ENCODE peak calls at places on chromosomes 12 and 14, in six cellular contexts. J is posterior cingulate gyrus, L is NCI-H69, N is esophagus squamous epithelium, W is upper lobe of right lung, E is HTR-8/SVneo. Z is an unnamed sample.

GRCh38 chr14:51157012-51157411 is 62.1 kb upstream of the TRIM9 start:
- DNase-seq in J (no peak), L (peak), N (no peak), W (no peak), E (peak), Z (no peak)

GRCh38 chr14:35420036-35420811 is 15.7 kb upstream of the NFKBIA start:
- DNase-seq in J (no peak), L (peak), N (no peak), W (no peak), E (peak), Z (no peak)

GRCh38 chr14:77098470-77099353 is 654 bp downstream of the CIPC start:
- DNase-seq in J (peak), L (peak), N (peak), W (peak), E (peak), Z (peak)

GRCh38 chr14:56874375-56874774 is 64.1 kb upstream of the OTX2 start:
- DNase-seq in J (no peak), L (peak), N (no peak), W (no peak), E (no peak), Z (no peak)

GRCh38 chr14:76882646-76883045 is 56.4 kb downstream of the LRRC74A start:
- DNase-seq in J (no peak), L (peak), N (no peak), W (no peak), E (no peak), Z (no peak)

GRCh38 chr12:56084958-56085543 is 5.1 kb downstream of the ERBB3 start:
- DNase-seq in J (peak), L (peak), N (no peak), W (no peak), E (no peak), Z (peak)

GRCh38 chr12:19757317-19757877 is 318.1 kb downstream of the AEBP2 start:
- DNase-seq in J (no peak), L (peak), N (no peak), W (no peak), E (no peak), Z (no peak)

GRCh38 chr14:30610719-30611388 is 11.3 kb upstream of the SCFD1 start:
- DNase-seq in J (peak), L (peak), N (no peak), W (no peak), E (peak), Z (no peak)

GRCh38 chr12:21695896-21696295 is 38.3 kb upstream of the LDHB start:
- DNase-seq in J (no peak), L (no peak), N (no peak), W (no peak), E (no peak), Z (no peak)

GRCh38 chr12:113237748-113238147 is 16.5 kb downstream of the TPCN1 start:
- DNase-seq in J (no peak), L (no peak), N (no peak), W (no peak), E (no peak), Z (no peak)

GRCh38 chr14:22163051-22163450 is 426.0 kb downstream of the DAD1 start:
- DNase-seq in J (no peak), L (peak), N (no peak), W (no peak), E (no peak), Z (no peak)

GRCh38 chr12:99618657-99619056 is 28.9 kb upstream of the GARIN6 start:
- DNase-seq in J (no peak), L (no peak), N (no peak), W (no peak), E (no peak), Z (no peak)

GRCh38 chr14:75249251-75249957 is 29.2 kb upstream of the FOS start:
- DNase-seq in J (peak), L (peak), N (no peak), W (peak), E (no peak), Z (peak)

GRCh38 chr12:117119592-117120198 is 20.5 kb upstream of the TESC start:
- DNase-seq in J (peak), L (peak), N (no peak), W (peak), E (no peak), Z (peak)

GRCh38 chr12:63325757-63326156 is 174.8 kb upstream of the AVPR1A start:
- DNase-seq in J (no peak), L (peak), N (no peak), W (no peak), E (no peak), Z (no peak)

GRCh38 chr12:48197549-48197966 is 5.5 kb downstream of the OR10AD1 start:
- DNase-seq in J (no peak), L (peak), N (no peak), W (no peak), E (no peak), Z (no peak)

GRCh38 chr14:50860478-50861086 is 11.3 kb upstream of the ABHD12B start:
- DNase-seq in J (peak), L (peak), N (peak), W (peak), E (peak), Z (peak)

GRCh38 chr14:63438065-63438757 is 105.0 kb downstream of the PPP2R5E start:
- DNase-seq in J (no peak), L (peak), N (no peak), W (no peak), E (peak), Z (peak)

GRCh38 chr14:37599527-37600368 is 4.3 kb downstream of the TTC6 start:
- DNase-seq in J (peak), L (peak), N (no peak), W (peak), E (no peak), Z (no peak)

GRCh38 chr12:52364901-52365489 is 2.3 kb downstream of the KRT85 start:
- DNase-seq in J (no peak), L (peak), N (no peak), W (no peak), E (no peak), Z (no peak)

GRCh38 chr14:35826952-35827416 is 846 bp downstream of the BRMS1L start:
- DNase-seq in J (no peak), L (no peak), N (no peak), W (no peak), E (no peak), Z (no peak)

GRCh38 chr12:12722351-12723146 is 5.4 kb downstream of the CDKN1B start:
- DNase-seq in J (no peak), L (peak), N (no peak), W (no peak), E (no peak), Z (no peak)

GRCh38 chr12:111330800-111331752 is 37.8 kb downstream of the PHETA1 start:
- DNase-seq in J (peak), L (peak), N (no peak), W (no peak), E (peak), Z (no peak)

GRCh38 chr12:67434653-67435375 is 165.7 kb downstream of the CAND1 start:
- DNase-seq in J (no peak), L (peak), N (no peak), W (no peak), E (peak), Z (no peak)

GRCh38 chr12:49346659-49347306 is at the start of gene DNAJC22:
- DNase-seq in J (peak), L (peak), N (no peak), W (peak), E (no peak), Z (peak)

GRCh38 chr12:101074940-101075680 is 134.9 kb downstream of the SLC5A8 start:
- DNase-seq in J (no peak), L (peak), N (no peak), W (no peak), E (no peak), Z (no peak)

GRCh38 chr14:93965287-93965821 is 11.0 kb downstream of the ASB2 start:
- DNase-seq in J (peak), L (no peak), N (no peak), W (no peak), E (peak), Z (no peak)

GRCh38 chr14:71236430-71236829 is 329.2 kb downstream of the PCNX1 start:
- DNase-seq in J (no peak), L (peak), N (no peak), W (no peak), E (no peak), Z (no peak)

GRCh38 chr12:89138048-89138852 is 214.1 kb downstream of the DUSP6 start:
- DNase-seq in J (no peak), L (no peak), N (no peak), W (no peak), E (no peak), Z (peak)

GRCh38 chr14:33880330-33880729 is 70.5 kb downstream of the EGLN3 start:
- DNase-seq in J (no peak), L (peak), N (no peak), W (no peak), E (no peak), Z (no peak)

GRCh38 chr14:21860172-21860571 is 186.6 kb upstream of the OR4E1 start:
- DNase-seq in J (no peak), L (peak), N (no peak), W (no peak), E (no peak), Z (peak)

GRCh38 chr12:2076728-2077127 is 23.9 kb downstream of the CACNA1C start:
- DNase-seq in J (no peak), L (no peak), N (no peak), W (no peak), E (no peak), Z (no peak)

Z was measured in activated CD4-positive, alpha-beta memory T cell treated with anti-CD3 and anti-CD28 coated beads, Interleukin-2, amount 10 ng/mL, durations not matched to agents 7 days and 5 days.